ENCODE peak calls at places on chromosomes 13 and 19, in five cellular contexts. B is HepG2; G is colonic mucosa; F is CD4-positive, alpha-beta memory T cell; E is left ventricle myocardium inferior. W is an unnamed sample. For H3K9me3, the result is how much of the 10 kb centered on the place peaks cover.

GRCh38 chr19:13783565-13784500 is 9.6 kb downstream of the C19orf53 start:
- DNase-seq in G (no peak), B (no peak), E (no peak), F (no peak), W (no peak)

GRCh38 chr13:101231751-101232428 is 184.4 kb downstream of the NALCN start:
- DNase-seq in B (no peak), F (no peak), E (no peak), G (no peak), W (no peak)

GRCh38 chr13:24709186-24709913 is 29.1 kb downstream of the ATP12A start:
- DNase-seq in E (no peak), B (no peak), F (peak), G (no peak), W (no peak)

GRCh38 chr19:7297742-7298141 is 3.5 kb upstream of the INSR start:
- DNase-seq in E (no peak), F (no peak), G (no peak), B (no peak), W (no peak)

GRCh38 chr13:45994752-45995151 is 57.8 kb downstream of the ZC3H13 start:
- DNase-seq in B (no peak), F (no peak), E (no peak), G (no peak), W (no peak)

GRCh38 chr13:94711561-94712286 is 621 bp downstream of the SOX21 start:
- DNase-seq in F (no peak), E (no peak), G (no peak), B (no peak), W (no peak)

GRCh38 chr19:42961119-42961518 is 24.1 kb upstream of the PSG7 start:
- DNase-seq in F (no peak), E (no peak), B (no peak), G (no peak), W (no peak)

GRCh38 chr13:106596287-106596937 is 28.5 kb upstream of the ARGLU1 start:
- DNase-seq in F (no peak), B (no peak), E (no peak), G (no peak), W (no peak)

GRCh38 chr19:1363599-1363998 is 20.1 kb upstream of the NDUFS7 start:
- DNase-seq in E (no peak), G (no peak), B (no peak), F (peak), W (no peak)

GRCh38 chr19:6018786-6019185 is 40.8 kb upstream of the RANBP3 start:
- DNase-seq in G (no peak), E (no peak), B (no peak), F (no peak), W (peak)

GRCh38 chr19:7540761-7541480 is 5.4 kb downstream of the PNPLA6 start:
- DNase-seq in B (no peak), F (no peak), G (no peak), E (no peak), W (peak)

GRCh38 chr13:74570046-74570445 is 435.8 kb upstream of the KLF12 start:
- DNase-seq in G (no peak), E (no peak), F (no peak), B (no peak), W (no peak)

GRCh38 chr19:1942934-1943555 is 2.1 kb downstream of the CSNK1G2 start:
- DNase-seq in E (no peak), F (no peak), G (no peak), B (no peak), W (no peak)

GRCh38 chr13:112740502-112741131 is 50.8 kb downstream of the ATP11A start:
- DNase-seq in G (peak), E (peak), B (no peak), F (no peak), W (peak)

DNA sequence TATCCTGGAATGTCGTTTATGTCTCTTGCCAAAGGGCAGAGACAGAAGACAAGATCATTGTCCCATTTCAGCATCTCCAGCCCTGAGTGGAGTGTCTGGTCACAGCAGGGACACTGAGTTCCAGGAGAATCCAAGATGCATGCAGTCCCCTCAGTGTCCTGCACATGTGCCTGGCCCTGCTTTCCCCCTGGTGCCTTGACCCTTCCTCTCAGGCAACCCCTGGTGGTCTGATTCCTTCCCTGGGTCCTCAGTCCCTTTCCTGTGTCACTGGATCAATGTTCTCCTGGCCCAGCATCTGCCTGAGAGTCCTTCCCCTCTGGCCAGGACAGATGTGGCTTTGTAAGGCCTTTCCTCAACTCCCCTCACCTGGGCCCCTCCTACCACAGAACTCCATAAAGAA is 9.0 kb downstream of the CEACAM21 start:
- DNase-seq in F (no peak), G (no peak), E (no peak), B (no peak), W (no peak)
- H3K9me3 ChIP-seq in F (under half), G (under half), E (under half), B (under half), W (under half)

DNA sequence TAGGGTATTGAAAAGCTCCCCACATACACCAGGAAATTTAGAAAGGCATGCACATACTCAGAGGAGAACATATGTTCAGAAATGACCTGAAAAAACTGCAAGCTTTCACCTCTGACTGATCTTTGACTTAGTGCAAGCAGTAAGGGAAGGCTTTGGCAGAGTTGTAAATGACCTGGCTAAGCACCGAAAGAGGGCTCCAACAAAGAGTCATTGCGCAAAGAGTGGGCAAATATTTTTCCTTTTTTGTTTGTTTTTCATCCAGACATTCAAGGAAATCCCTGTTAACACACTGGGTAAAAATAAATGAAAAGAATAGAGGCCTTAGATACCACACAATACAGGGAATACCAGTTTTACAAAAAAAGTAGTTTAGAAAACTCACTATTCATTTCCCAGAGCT is 5.2 kb upstream of the ZNF233 start:
- DNase-seq in F (no peak), G (no peak), B (peak), E (no peak), W (no peak)
- H3K9me3 ChIP-seq in F (under half), G (under half), B (under half), E (half or more), W (under half)

GRCh38 chr19:37087110-37087509 is 8.9 kb downstream of the ZNF420 start:
- DNase-seq in G (no peak), E (no peak), B (no peak), F (no peak), W (no peak)
- H3K9me3 ChIP-seq in G (under half), E (half or more), B (half or more), F (under half), W (under half)

GRCh38 chr19:18896421-18896841 is 473 bp upstream of the CERS1 start:
- DNase-seq in G (no peak), F (no peak), B (no peak), E (no peak), W (no peak)
- H3K9me3 ChIP-seq in G (under half), F (under half), B (under half), E (under half), W (under half)

GRCh38 chr19:8965887-8966286 is 44.3 kb downstream of the MUC16 start:
- DNase-seq in B (no peak), G (no peak), F (no peak), E (no peak), W (no peak)
- H3K9me3 ChIP-seq in B (half or more), G (under half), F (under half), E (under half), W (under half)

GRCh38 chr19:52473655-52474350 is 20.4 kb downstream of the ZNF578 start:
- DNase-seq in B (no peak), G (no peak), E (no peak), F (no peak), W (no peak)
- H3K9me3 ChIP-seq in B (half or more), G (under half), E (half or more), F (half or more), W (under half)

W was measured in aorta.